ENCODE peak calls at places on chromosome 6, in six cellular contexts. W is GM23248, N is mesendoderm, A is DND-41, O is SK-N-SH, J is endothelial cell of umbilical vein. V is an unnamed sample. For H3K79me2, the result is how much of the 10 kb centered on the place peaks cover.

GRCh38 chr6:122652431-122652830 is 42.2 kb downstream of the PKIB start:
- DNase-seq in W (no peak), O (no peak), A (no peak), N (no peak), J (no peak), V (no peak)

GRCh38 chr6:161548713-161549112 is 274.9 kb upstream of the AGPAT4 start:
- DNase-seq in W (no peak), O (no peak), J (no peak), N (no peak), A (no peak), V (no peak)

GRCh38 chr6:164099535-164099982 is 685.0 kb downstream of the QKI start:
- DNase-seq in W (no peak), J (no peak), N (no peak), A (no peak), O (no peak), V (no peak)

GRCh38 chr6:138297761-138298298 is 79.5 kb upstream of the PBOV1 start:
- DNase-seq in J (no peak), W (peak), N (peak), O (no peak), A (no peak), V (no peak)

GRCh38 chr6:8108031-8108660 is 5.8 kb upstream of the EEF1E1 start:
- DNase-seq in W (peak), O (no peak), A (no peak), N (peak), J (peak), V (no peak)

GRCh38 chr6:5087389-5087788 is 2.2 kb downstream of the PPP1R3G start:
- DNase-seq in N (peak), O (no peak), A (no peak), W (no peak), J (no peak), V (no peak)

GRCh38 chr6:5422321-5422915 is 161.1 kb downstream of the FARS2 start:
- DNase-seq in O (peak), A (peak), J (peak), N (peak), W (peak), V (peak)

GRCh38 chr6:109456710-109457595 is 1.4 kb upstream of the MICAL1 start:
- DNase-seq in J (peak), W (peak), A (no peak), O (no peak), N (no peak), V (no peak)

GRCh38 chr6:79546186-79546585 is 9.0 kb upstream of the LCA5 start:
- DNase-seq in J (peak), W (peak), A (no peak), O (no peak), N (no peak), V (no peak)

GRCh38 chr6:139982652-139983051 is 608.2 kb upstream of the CITED2 start:
- DNase-seq in A (no peak), W (peak), O (peak), N (peak), J (peak), V (no peak)

GRCh38 chr6:88044530-88044929 is 3.1 kb upstream of the SPACA1 start:
- DNase-seq in A (no peak), J (no peak), W (no peak), O (no peak), N (no peak), V (no peak)

GRCh38 chr6:54366647-54367327 is 58.5 kb downstream of the TINAG start:
- DNase-seq in O (no peak), N (no peak), A (no peak), J (peak), W (peak), V (no peak)

GRCh38 chr6:90222724-90223198 is 73.9 kb downstream of the BACH2 start:
- DNase-seq in O (no peak), J (no peak), N (peak), A (no peak), W (peak), V (no peak)

GRCh38 chr6:47464052-47464451 is 13.5 kb upstream of the CD2AP start:
- DNase-seq in J (no peak), N (no peak), O (no peak), A (no peak), W (no peak), V (no peak)

GRCh38 chr6:132812255-132812732 is 2.1 kb upstream of the RPS12 start:
- DNase-seq in O (no peak), N (no peak), A (no peak), W (peak), J (peak), V (peak)

GRCh38 chr6:159693894-159694545 is 979 bp upstream of the SOD2 start:
- DNase-seq in O (no peak), J (peak), A (no peak), N (peak), W (peak), V (no peak)

GRCh38 chr6:100988391-100988999 is 107.4 kb upstream of the ASCC3 start:
- DNase-seq in J (no peak), N (no peak), O (no peak), W (no peak), A (no peak), V (no peak)

GRCh38 chr6:112549749-112550148 is 202.6 kb downstream of the RFPL4B start:
- DNase-seq in N (no peak), O (no peak), A (no peak), W (no peak), J (no peak), V (no peak)
- H3K79me2 ChIP-seq in N (under half), O (under half), A (under half), W (under half), J (under half), V (under half)

DNA sequence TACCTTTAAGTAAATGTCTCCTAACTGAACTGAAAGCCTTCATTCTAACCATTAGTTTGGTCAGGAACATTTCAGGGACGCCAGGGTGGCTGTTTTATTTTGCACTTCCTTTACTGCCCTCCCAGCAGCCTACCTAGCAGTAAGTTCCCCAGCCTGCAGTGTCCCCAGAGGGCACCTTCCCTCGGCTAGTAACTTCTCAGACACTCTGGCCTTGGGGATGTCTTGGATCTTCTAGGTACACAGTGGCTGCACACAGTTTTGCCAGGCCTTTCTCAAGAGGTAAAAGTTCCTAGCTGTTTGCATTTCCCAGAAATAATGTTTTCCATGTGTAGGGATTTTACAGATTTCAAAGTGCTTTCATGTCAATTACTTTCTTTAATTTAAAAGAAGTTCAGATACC is 378 bp upstream of the LAMA2 start:
- DNase-seq in J (peak), W (peak), N (peak), A (no peak), O (no peak), V (no peak)
- H3K4me3 ChIP-seq in J (no peak), W (peak), N (no peak), A (no peak), O (peak), V (no peak)

GRCh38 chr6:63188828-63189227 is 22.4 kb upstream of the FKBP1C start:
- DNase-seq in A (no peak), N (no peak), W (no peak), O (no peak), J (no peak), V (no peak)
- H3K27ac ChIP-seq in A (no peak), N (no peak), W (no peak), O (no peak), J (no peak), V (no peak)

GRCh38 chr6:33428219-33428890 is 8.5 kb downstream of the SYNGAP1 start:
- DNase-seq in O (peak), J (peak), W (peak), N (peak), A (peak), V (peak)

GRCh38 chr6:33430991-33431879 is 11.4 kb downstream of the SYNGAP1 start:
- DNase-seq in N (peak), A (peak), W (peak), J (peak), O (peak), V (peak)

GRCh38 chr6:33428891-33429744 is 9.3 kb downstream of the SYNGAP1 start:
- DNase-seq in W (no peak), O (no peak), A (no peak), N (no peak), J (no peak), V (no peak)

GRCh38 chr6:33430334-33430733 is 10.5 kb downstream of the SYNGAP1 start:
- DNase-seq in O (no peak), N (no peak), A (no peak), J (no peak), W (no peak), V (no peak)

GRCh38 chr6:33429745-33430042 is 9.8 kb downstream of the SYNGAP1 start:
- DNase-seq in O (no peak), W (no peak), J (no peak), A (no peak), N (no peak), V (no peak)
- H3K79me2 ChIP-seq in O (under half), W (under half), J (under half), A (under half), N (under half), V (under half)

GRCh38 chr6:52666523-52666922 is 4.4 kb upstream of the TMEM14A start:
- DNase-seq in J (no peak), O (no peak), A (no peak), W (no peak), N (no peak), V (no peak)
- H3K4me3 ChIP-seq in J (no peak), O (no peak), A (no peak), W (peak), N (no peak), V (peak)

GRCh38 chr6:82608777-82609176 is 245.2 kb downstream of the TPBG start:
- DNase-seq in W (no peak), N (no peak), A (no peak), J (no peak), O (no peak), V (no peak)
- H3K27ac ChIP-seq in W (no peak), N (no peak), A (no peak), J (no peak), O (no peak), V (no peak)

DNA sequence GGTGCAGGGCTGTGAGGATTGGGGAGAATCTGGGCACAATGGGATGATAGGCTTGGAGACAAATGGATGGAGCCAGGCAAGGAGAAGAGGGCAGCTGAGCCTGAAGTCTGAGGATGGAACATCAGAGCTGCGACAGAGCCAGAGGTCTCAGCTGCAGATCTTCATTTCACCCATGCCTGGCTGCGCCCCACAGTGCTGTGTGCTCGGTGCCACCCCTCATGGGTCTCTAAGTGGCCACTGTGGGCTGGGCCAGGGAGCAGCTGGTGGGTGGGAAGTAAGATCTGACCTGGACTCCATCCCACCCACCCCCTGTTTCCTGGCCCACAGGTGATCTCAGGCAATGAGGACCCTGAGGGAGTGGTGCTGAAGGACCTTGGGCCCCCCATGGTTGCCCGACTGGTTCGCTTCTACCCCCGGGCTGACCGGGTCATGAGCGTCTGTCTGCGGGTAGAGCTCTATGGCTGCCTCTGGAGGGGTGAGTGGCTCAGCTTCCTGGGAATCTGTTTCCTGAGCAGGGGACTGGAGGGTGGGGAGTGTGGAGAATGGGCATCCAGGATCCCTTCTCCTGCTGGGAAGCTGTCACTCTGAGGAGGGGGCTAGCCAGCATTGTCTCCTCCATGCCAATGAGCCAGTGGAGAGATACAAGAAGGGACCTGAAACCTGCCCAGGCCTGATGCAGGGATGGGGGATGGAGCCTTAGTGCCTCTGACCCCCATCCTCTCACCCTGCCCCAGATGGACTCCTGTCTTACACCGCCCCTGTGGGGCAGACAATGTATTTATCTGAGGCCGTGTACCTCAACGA is 6.5 kb downstream of the DDR1 start:
- DNase-seq in N (no peak), O (peak), A (no peak), W (no peak), J (no peak), V (no peak)
- H3K79me2 ChIP-seq in N (under half), O (under half), A (under half), W (under half), J (under half), V (under half)

GRCh38 chr6:26129656-26130055 is 42.4 kb downstream of the HFE start:
- DNase-seq in W (no peak), J (no peak), O (no peak), N (no peak), A (no peak), V (no peak)

GRCh38 chr6:26125015-26125690 is 37.9 kb downstream of the HFE start:
- DNase-seq in O (no peak), A (peak), N (no peak), W (peak), J (peak), V (peak)

GRCh38 chr6:26130581-26131247 is 43.5 kb downstream of the HFE start:
- DNase-seq in A (no peak), W (no peak), J (no peak), O (no peak), N (no peak), V (no peak)

GRCh38 chr6:26126394-26127221 is 39.4 kb downstream of the HFE start:
- DNase-seq in N (no peak), J (no peak), O (no peak), A (no peak), W (no peak), V (peak)

DNA sequence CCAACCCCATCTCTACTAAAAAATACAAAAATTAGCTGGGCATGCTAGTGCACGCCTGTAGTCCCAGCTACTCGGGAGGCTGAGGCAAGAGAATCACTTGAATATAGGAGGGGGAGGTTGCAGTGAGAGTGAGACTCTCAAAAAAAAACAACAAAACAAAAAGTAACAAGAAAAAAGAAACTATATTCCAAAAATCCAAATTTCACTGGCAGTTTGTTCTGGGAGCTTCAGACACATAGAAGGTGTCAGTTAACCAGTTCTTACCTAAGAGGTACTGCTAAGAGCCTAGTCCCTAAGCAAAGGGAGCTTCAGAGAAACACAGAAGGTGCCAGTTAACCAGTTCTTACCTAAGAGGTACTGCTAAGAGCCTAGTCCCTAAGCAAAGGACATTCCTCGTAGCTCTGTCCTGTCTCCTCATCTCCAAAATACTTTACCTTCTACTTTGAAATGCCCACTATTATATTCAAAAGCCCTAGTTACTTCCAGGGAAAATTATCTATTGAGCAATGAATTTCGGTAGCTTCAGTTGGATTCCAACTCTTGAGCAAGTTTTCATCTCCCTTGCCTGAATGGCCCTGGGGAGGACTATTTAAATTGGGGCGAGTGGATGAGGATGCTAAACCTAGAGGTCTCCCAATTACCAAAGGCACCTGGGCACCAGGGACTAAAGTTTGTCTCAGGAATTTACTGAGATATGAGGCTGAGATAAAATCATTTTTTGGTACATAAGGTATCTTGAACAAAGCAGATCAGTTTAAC is 41.0 kb downstream of the HFE start:
- DNase-seq in J (no peak), W (no peak), A (no peak), N (no peak), O (no peak), V (no peak)
- H3K4me3 ChIP-seq in J (no peak), W (peak), A (no peak), N (no peak), O (peak), V (no peak)

GRCh38 chr6:39941138-39941537 is 6.9 kb upstream of the MOCS1 start:
- DNase-seq in W (no peak), N (no peak), J (no peak), O (no peak), A (no peak), V (no peak)

GRCh38 chr6:39941820-39942219 is 7.6 kb upstream of the MOCS1 start:
- DNase-seq in O (no peak), J (no peak), A (no peak), N (no peak), W (no peak), V (no peak)

GRCh38 chr6:39937686-39938333 is 3.5 kb upstream of the MOCS1 start:
- DNase-seq in N (no peak), A (no peak), J (no peak), W (no peak), O (no peak), V (no peak)

GRCh38 chr6:39936857-39937256 is 2.6 kb upstream of the MOCS1 start:
- DNase-seq in A (no peak), O (no peak), J (no peak), N (no peak), W (no peak), V (no peak)

DNA sequence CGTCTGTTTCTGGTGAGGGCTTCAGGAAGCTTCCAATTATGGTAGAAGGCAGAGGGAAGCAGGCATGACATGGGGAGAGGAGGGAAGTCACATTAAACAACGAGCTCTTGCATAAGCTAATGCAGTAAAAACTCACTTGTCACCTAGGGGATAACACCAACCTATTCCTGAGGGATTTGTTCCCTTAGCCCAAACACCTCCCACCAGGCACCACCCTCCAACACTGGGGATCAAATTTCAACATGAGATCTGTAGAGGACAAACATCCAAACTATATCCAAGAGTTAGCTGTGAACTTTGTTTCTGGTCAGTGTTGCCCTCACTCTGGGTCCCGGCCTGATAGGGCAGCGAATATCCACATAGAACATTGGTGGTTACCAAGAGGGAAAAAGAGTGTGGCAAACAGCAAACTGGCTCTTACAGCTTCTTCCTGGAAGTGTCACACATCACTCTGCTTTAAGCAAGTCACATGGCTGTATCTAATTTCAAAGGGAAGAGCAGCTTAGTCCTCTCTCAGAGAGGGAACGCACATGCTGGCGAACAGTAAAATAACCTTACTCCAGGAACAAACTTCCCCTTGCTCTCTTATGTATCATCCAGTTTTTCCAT is 4.6 kb upstream of the MOCS1 start:
- DNase-seq in W (no peak), J (no peak), A (no peak), N (peak), O (no peak), V (no peak)
- H3K27ac ChIP-seq in W (no peak), J (no peak), A (no peak), N (no peak), O (no peak), V (no peak)

DNA sequence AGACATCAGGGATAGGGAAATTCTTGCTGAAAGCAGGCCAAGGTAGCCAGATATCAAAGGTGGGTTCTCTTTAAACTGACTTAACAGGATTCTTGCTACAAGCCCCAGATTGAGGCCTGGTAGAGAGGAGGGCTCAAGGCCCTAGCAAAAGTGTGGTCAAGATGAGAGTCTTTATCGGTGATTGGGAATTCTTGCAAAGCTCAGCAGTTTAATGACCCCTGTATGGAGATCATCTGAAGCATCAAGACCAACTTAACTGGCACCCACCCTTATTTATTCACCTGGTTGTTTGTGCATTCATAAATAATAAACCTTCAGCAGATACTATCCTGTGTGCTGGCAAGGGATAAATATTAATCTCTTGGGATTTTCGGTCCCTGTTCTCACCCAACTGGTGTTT is 6.3 kb downstream of the FAM120B start:
- DNase-seq in N (no peak), O (no peak), A (no peak), W (no peak), J (no peak), V (no peak)
- H3K79me2 ChIP-seq in N (under half), O (half or more), A (half or more), W (half or more), J (half or more), V (half or more)

V was measured in OCI-LY7.